ENCODE peak calls at places on chromosome 16, in seven cellular contexts. O is NCI-H69; Z is C1 segment of cervical spinal cord; G is NCI-H1436 treated with DMSO at 0.1 percent for 48 hours; H is CD8-positive, alpha-beta memory T cell; K is WERI-Rb-1; Y is stomach. E is an unnamed sample.

GRCh38 chr16:29662000-29662728 is 883 bp upstream of the SPN start:
- DNase-seq in O (no peak), Z (no peak), G (no peak), H (no peak), K (no peak), Y (no peak), E (no peak)

GRCh38 chr16:55264949-55265348 is 59.1 kb upstream of the IRX6 start:
- DNase-seq in O (peak; percentile 36), Z (no peak), G (no peak), H (no peak), K (no peak), Y (no peak), E (no peak)

GRCh38 chr16:2428051-2428786 is 1.0 kb upstream of the CCNF start:
- DNase-seq in O (peak; percentile 79), Z (no peak), G (no peak), H (peak; percentile 8), K (peak; percentile 75), Y (peak; percentile 40), E (no peak)

GRCh38 chr16:69397821-69398521 is 12.2 kb upstream of the TERF2 start:
- DNase-seq in O (peak; percentile 44), Z (peak; percentile 5), G (no peak), H (no peak), K (peak; percentile 30), Y (no peak), E (no peak)

GRCh38 chr16:87702325-87702811 is 63.4 kb downstream of the KLHDC4 start:
- DNase-seq in O (no peak), Z (peak; percentile 14), G (no peak), H (peak; percentile 27), K (peak; percentile 44), Y (no peak), E (no peak)

GRCh38 chr16:19664166-19664565 is 53.9 kb downstream of the KNOP1 start:
- DNase-seq in O (no peak), Z (no peak), G (no peak), H (no peak), K (no peak), Y (no peak), E (no peak)

GRCh38 chr16:88306860-88307545 is 75.8 kb upstream of the ZNF469 start:
- DNase-seq in O (no peak), Z (no peak), G (no peak), H (no peak), K (no peak), Y (no peak), E (no peak)

GRCh38 chr16:67268136-67268579 is 11.2 kb upstream of the PLEKHG4 start:
- DNase-seq in O (no peak), Z (no peak), G (no peak), H (no peak), K (no peak), Y (peak; percentile 63), E (no peak)

GRCh38 chr16:27681681-27682080 is 131.7 kb downstream of the KATNIP start:
- DNase-seq in O (no peak), Z (no peak), G (no peak), H (no peak), K (no peak), Y (no peak), E (no peak)

GRCh38 chr16:11977206-11978041 is 890 bp downstream of the SNX29 start:
- DNase-seq in O (no peak), Z (peak; percentile 38), G (no peak), H (no peak), K (no peak), Y (no peak), E (no peak)

GRCh38 chr16:57567691-57568090 is 25.2 kb downstream of the ADGRG5 start:
- DNase-seq in O (no peak), Z (no peak), G (no peak), H (no peak), K (no peak), Y (no peak), E (no peak)

GRCh38 chr16:1491327-1491726 is 1.8 kb upstream of the TELO2 start:
- DNase-seq in O (peak; percentile 43), Z (no peak), G (no peak), H (no peak), K (no peak), Y (no peak), E (no peak)

GRCh38 chr16:21574372-21574771 is 25.0 kb upstream of the METTL9 start:
- DNase-seq in O (no peak), Z (no peak), G (no peak), H (no peak), K (no peak), Y (peak; percentile 19), E (no peak)

GRCh38 chr16:71911121-71911520 is 15.8 kb downstream of the IST1 start:
- DNase-seq in O (no peak), Z (no peak), G (no peak), H (no peak), K (no peak), Y (no peak), E (no peak)

GRCh38 chr16:87576191-87576590 is 26.1 kb upstream of the JPH3 start:
- DNase-seq in O (no peak), Z (no peak), G (no peak), H (no peak), K (no peak), Y (no peak), E (no peak)

GRCh38 chr16:8572919-8573724 is 17.2 kb downstream of the TMEM114 start:
- DNase-seq in O (peak; percentile 57), Z (no peak), G (no peak), H (no peak), K (no peak), Y (no peak), E (no peak)

GRCh38 chr16:10579965-10580918 is at the start of gene EMP2:
- DNase-seq in O (peak; percentile 33), Z (no peak), G (peak; percentile 10), H (no peak), K (peak; percentile 86), Y (peak; percentile 85), E (no peak)

E was measured in NCI-H2081 treated with DMSO at 0.1 percent for 48 hours.